ENCODE peak calls at places on chromosomes 6 and 20, in four cellular contexts. X is neuronal stem cell, A is hepatocyte, I is GM23248. R is an unnamed sample.

GRCh38 chr6:159107451-159108260 is 61.5 kb upstream of the FNDC1 start:
- DNase-seq in A (no peak), I (no peak), X (no peak), R (peak)

GRCh38 chr6:129874837-129875236 is 13.7 kb upstream of the TMEM244 start:
- DNase-seq in A (no peak), X (no peak), I (no peak), R (no peak)

GRCh38 chr20:953742-954141 is 37.6 kb upstream of the ANGPT4 start:
- DNase-seq in I (peak), A (no peak), X (no peak), R (no peak)

GRCh38 chr20:25254986-25255680 is 7.2 kb downstream of the PYGB start:
- DNase-seq in A (no peak), I (peak), X (no peak), R (peak)

GRCh38 chr6:39909701-39910100 is 24.6 kb downstream of the MOCS1 start:
- DNase-seq in I (no peak), A (no peak), X (no peak), R (no peak)

GRCh38 chr6:170553686-170554085 is 483 bp upstream of the TBP start:
- DNase-seq in I (peak), X (no peak), A (peak), R (no peak)

GRCh38 chr6:84428300-84428907 is 201.0 kb upstream of the CEP162 start:
- DNase-seq in A (peak), I (peak), X (peak), R (peak)

GRCh38 chr20:35563834-35564233 is 22.0 kb downstream of the ERGIC3 start:
- DNase-seq in X (no peak), A (no peak), I (no peak), R (no peak)

GRCh38 chr6:40536442-40536841 is 50.7 kb downstream of the LRFN2 start:
- DNase-seq in X (no peak), I (peak), A (peak), R (no peak)

GRCh38 chr20:44151621-44152416 is 35.2 kb downstream of the JPH2 start:
- DNase-seq in I (no peak), X (no peak), A (peak), R (peak)

GRCh38 chr20:45347936-45348809 is at the start of gene SDC4:
- DNase-seq in I (peak), X (no peak), A (peak), R (peak)

GRCh38 chr20:58711266-58712051 is 18.9 kb downstream of the NPEPL1 start:
- DNase-seq in I (no peak), X (no peak), A (peak), R (peak)

GRCh38 chr6:108581237-108581931 is 20.7 kb downstream of the FOXO3 start:
- DNase-seq in X (no peak), I (peak), A (peak), R (no peak)

GRCh38 chr6:43497129-43497396 is 13.1 kb downstream of the LRRC73 start:
- DNase-seq in I (no peak), A (no peak), X (no peak), R (no peak)

GRCh38 chr6:22421187-22421586 is 124.4 kb upstream of the PRL start:
- DNase-seq in X (no peak), I (peak), A (no peak), R (no peak)

GRCh38 chr20:13325033-13325432 is 104.0 kb downstream of the ISM1 start:
- DNase-seq in I (peak), A (peak), X (peak), R (no peak)

GRCh38 chr20:63950701-63951397 is 5.4 kb downstream of the UCKL1 start:
- DNase-seq in X (no peak), I (no peak), A (no peak), R (no peak)

GRCh38 chr6:122286512-122286911 is 112.9 kb upstream of the HSF2 start:
- DNase-seq in X (no peak), A (no peak), I (peak), R (no peak)

GRCh38 chr6:98769546-98769945 is 64.8 kb upstream of the POU3F2 start:
- DNase-seq in X (no peak), A (peak), I (no peak), R (no peak)

GRCh38 chr6:33453361-33454008 is 891 bp upstream of the ZBTB9 start:
- DNase-seq in A (no peak), X (no peak), I (peak), R (no peak)
- H3K27ac ChIP-seq in A (peak), X (peak), I (peak), R (peak)

GRCh38 chr20:38831995-38832620 is 26.6 kb downstream of the PPP1R16B start:
- DNase-seq in I (no peak), A (no peak), X (no peak), R (no peak)
- H3K27ac ChIP-seq in I (no peak), A (no peak), X (no peak), R (no peak)

GRCh38 chr6:135144678-135145508 is 36.2 kb upstream of the MYB start:
- DNase-seq in X (no peak), A (peak), I (peak), R (no peak)
- H3K27ac ChIP-seq in X (no peak), A (no peak), I (no peak), R (no peak)

GRCh38 chr20:5602346-5602745 is 147.9 kb upstream of the SHLD1 start:
- DNase-seq in X (no peak), I (peak), A (no peak), R (no peak)
- H3K27ac ChIP-seq in X (no peak), I (no peak), A (no peak), R (no peak)

DNA sequence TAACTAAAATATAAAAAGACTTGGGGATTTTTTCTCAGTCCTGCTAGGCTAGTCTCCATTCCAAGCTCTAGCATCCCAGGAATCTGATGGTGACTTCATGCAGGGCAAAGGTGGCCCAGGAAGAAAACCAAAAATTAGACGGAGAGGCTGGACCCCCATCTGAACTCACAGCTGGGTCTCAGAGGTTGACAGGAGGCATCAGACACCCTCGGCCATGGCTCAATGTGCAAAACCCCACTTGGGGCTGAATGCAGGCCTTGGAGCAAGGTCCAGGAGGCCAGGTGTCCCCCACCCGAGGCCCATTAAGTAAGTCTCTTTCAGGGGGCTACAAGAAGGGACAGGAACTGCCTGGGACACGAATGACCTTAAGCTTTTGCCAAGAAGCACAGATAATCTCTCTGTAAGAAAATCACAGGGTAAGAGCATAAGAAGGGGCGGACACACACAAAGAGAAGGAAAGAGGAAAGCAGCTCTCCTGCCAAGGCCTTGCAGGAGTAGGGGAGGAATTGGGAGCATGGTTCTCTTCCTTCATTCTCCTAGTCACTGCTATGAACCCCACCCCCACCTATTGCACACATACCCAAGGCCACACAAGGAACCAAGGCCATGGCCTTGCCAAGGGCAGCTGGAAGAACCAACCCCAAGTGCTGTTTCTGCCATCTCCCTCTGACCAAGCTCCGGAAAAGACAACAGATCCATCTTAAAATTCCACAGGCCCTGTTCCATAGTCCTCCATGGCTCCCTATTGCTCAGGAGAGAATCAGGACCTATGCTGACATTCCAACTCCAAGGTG is 31.6 kb downstream of the TRAM2 start:
- DNase-seq in A (no peak), I (no peak), X (no peak), R (no peak)
- H3K27ac ChIP-seq in A (peak), I (peak), X (no peak), R (peak)

R was measured in coronary artery.